ENCODE peak calls at places on chromosomes 13 and 19, in eight cellular contexts. A, U, B, L, O, J, H and Q are unnamed samples. For H3K9me3, the result is how much of the 10 kb centered on the place peaks cover.

GRCh38 chr13:76848596-76848995 is 37.6 kb downstream of the KCTD12 start:
- DNase-seq in A (peak), U (no peak), B (no peak), L (no peak), O (no peak), J (peak), H (no peak), Q (no peak)

GRCh38 chr13:97226788-97227627 is 4.9 kb downstream of the MBNL2 start:
- DNase-seq in A (no peak), U (peak), B (peak), L (peak), O (peak), J (no peak), H (no peak), Q (no peak)

GRCh38 chr13:41019027-41019487 is at the start of gene ELF1:
- DNase-seq in A (peak), U (peak), B (peak), L (no peak), O (peak), J (no peak), H (peak), Q (no peak)

GRCh38 chr19:720691-721160 is 12.0 kb downstream of the PALM start:
- DNase-seq in A (no peak), U (no peak), B (no peak), L (no peak), O (no peak), J (no peak), H (no peak), Q (no peak)

GRCh38 chr13:40615619-40616018 is 50.8 kb downstream of the FOXO1 start:
- DNase-seq in A (no peak), U (no peak), B (no peak), L (no peak), O (no peak), J (no peak), H (no peak), Q (no peak)

GRCh38 chr19:411723-412355 is 2.9 kb upstream of the C2CD4C start:
- DNase-seq in A (no peak), U (no peak), B (no peak), L (peak), O (peak), J (no peak), H (no peak), Q (no peak)

GRCh38 chr13:112068531-112069062 is 1.6 kb downstream of the SOX1 start:
- DNase-seq in A (no peak), U (no peak), B (no peak), L (peak), O (no peak), J (no peak), H (no peak), Q (no peak)

GRCh38 chr13:44637581-44637980 is 61.5 kb upstream of the TSC22D1 start:
- DNase-seq in A (no peak), U (no peak), B (no peak), L (no peak), O (no peak), J (no peak), H (no peak), Q (no peak)

GRCh38 chr19:33194884-33195710 is 967 bp downstream of the LRP3 start:
- DNase-seq in A (no peak), U (no peak), B (peak), L (peak), O (peak), J (peak), H (no peak), Q (no peak)

GRCh38 chr19:33171222-33171795 is 22.8 kb upstream of the LRP3 start:
- DNase-seq in A (no peak), U (no peak), B (no peak), L (no peak), O (no peak), J (no peak), H (no peak), Q (no peak)

GRCh38 chr19:51737924-51738323 is 13.8 kb downstream of the FPR1 start:
- DNase-seq in A (no peak), U (no peak), B (no peak), L (no peak), O (no peak), J (no peak), H (no peak), Q (no peak)

GRCh38 chr19:11242864-11243797 is 3.7 kb downstream of the ANGPTL8 start:
- DNase-seq in A (peak), U (peak), B (peak), L (peak), O (peak), J (peak), H (peak), Q (peak)

GRCh38 chr13:73368608-73369007 is 309.8 kb downstream of the KLF5 start:
- DNase-seq in A (no peak), U (no peak), B (no peak), L (no peak), O (no peak), J (no peak), H (peak), Q (no peak)

GRCh38 chr13:88751994-88752393 is 1080.8 kb downstream of the SLITRK5 start:
- DNase-seq in A (no peak), U (no peak), B (no peak), L (no peak), O (no peak), J (no peak), H (no peak), Q (no peak)

GRCh38 chr13:114142137-114142550 is 9.7 kb upstream of the RASA3 start:
- DNase-seq in A (no peak), U (no peak), B (no peak), L (no peak), O (no peak), J (no peak), H (no peak), Q (no peak)

GRCh38 chr19:3665681-3666544 is 34.4 kb downstream of the PIP5K1C start:
- DNase-seq in A (peak), U (peak), B (peak), L (peak), O (peak), J (peak), H (peak), Q (peak)

GRCh38 chr13:96391606-96392005 is 301.7 kb downstream of the HS6ST3 start:
- DNase-seq in A (no peak), U (no peak), B (no peak), L (no peak), O (no peak), J (no peak), H (no peak), Q (no peak)

GRCh38 chr19:53190253-53190652 is 2.9 kb downstream of the ZNF665 start:
- DNase-seq in A (no peak), U (no peak), B (no peak), L (no peak), O (no peak), J (no peak), H (no peak), Q (no peak)

GRCh38 chr19:15316498-15316897 is 15.8 kb downstream of the BRD4 start:
- DNase-seq in A (no peak), U (no peak), B (no peak), L (no peak), O (no peak), J (no peak), H (no peak), Q (no peak)
- H3K27ac ChIP-seq in A (peak), U (no peak), B (no peak), L (no peak), O (peak), J (peak), H (no peak), Q (no peak)

GRCh38 chr19:20397292-20397691 is 168.3 kb downstream of the ZNF737 start:
- DNase-seq in A (no peak), U (no peak), B (no peak), L (no peak), O (no peak), J (no peak), H (no peak), Q (no peak)
- H3K9me3 ChIP-seq in A (under half), U (under half), B (under half), L (half or more), O (under half), J (under half), H (under half), Q (half or more)

GRCh38 chr13:50531917-50532899 is 311.3 kb downstream of the DLEU7 start:
- DNase-seq in A (no peak), U (peak), B (no peak), L (no peak), O (no peak), J (no peak), H (no peak), Q (no peak)

GRCh38 chr13:50529154-50529882 is 314.2 kb downstream of the DLEU7 start:
- DNase-seq in A (peak), U (peak), B (peak), L (peak), O (peak), J (peak), H (peak), Q (peak)

GRCh38 chr13:50539791-50540530 is 303.5 kb downstream of the DLEU7 start:
- DNase-seq in A (no peak), U (no peak), B (no peak), L (no peak), O (no peak), J (no peak), H (no peak), Q (no peak)

GRCh38 chr13:50537029-50537428 is 306.5 kb downstream of the DLEU7 start:
- DNase-seq in A (no peak), U (no peak), B (no peak), L (no peak), O (no peak), J (no peak), H (no peak), Q (no peak)

GRCh38 chr13:50535050-50535449 is 308.4 kb downstream of the DLEU7 start:
- DNase-seq in A (no peak), U (no peak), B (no peak), L (no peak), O (no peak), J (no peak), H (no peak), Q (no peak)
- H3K27ac ChIP-seq in A (no peak), U (no peak), B (no peak), L (no peak), O (no peak), J (no peak), H (no peak), Q (no peak)

GRCh38 chr19:13420780-13421179 is 85.5 kb downstream of the CACNA1A start:
- DNase-seq in A (no peak), U (no peak), B (no peak), L (no peak), O (no peak), J (no peak), H (no peak), Q (no peak)
- H3K9me3 ChIP-seq in A (under half), U (under half), B (under half), L (under half), O (under half), J (under half), H (under half), Q (under half)